ENCODE peak calls at places on chromosomes 11 and 22, in six cellular contexts. I is astrocyte of the spinal cord, H is kidney, J is WERI-Rb-1, K is body of pancreas, T is colonic mucosa. S is an unnamed sample.

GRCh38 chr22:27624705-27625104 is 176.9 kb downstream of the MN1 start:
- DNase-seq in I (peak; percentile 9), H (no peak), J (no peak), K (no peak), T (no peak), S (no peak)

GRCh38 chr11:104487035-104487775 is 323.3 kb upstream of the PDGFD start:
- DNase-seq in I (no peak), H (no peak), J (no peak), K (no peak), T (no peak), S (peak; percentile 26)

GRCh38 chr11:130666781-130667251 is 218.4 kb downstream of the ADAMTS15 start:
- DNase-seq in I (peak; percentile 66), H (no peak), J (no peak), K (no peak), T (no peak), S (peak; percentile 33)

GRCh38 chr11:3950996-3951662 is 95.7 kb downstream of the STIM1 start:
- DNase-seq in I (peak; percentile 87), H (no peak), J (no peak), K (no peak), T (no peak), S (peak; percentile 74)

GRCh38 chr22:22749167-22749758 is 104.8 kb downstream of the GGTLC2 start:
- DNase-seq in I (no peak), H (no peak), J (no peak), K (no peak), T (no peak), S (no peak)

GRCh38 chr11:27413218-27413617 is 50.2 kb upstream of the CCDC34 start:
- DNase-seq in I (no peak), H (no peak), J (no peak), K (no peak), T (no peak), S (no peak)

GRCh38 chr11:70397336-70397982 is 870 bp upstream of the CTTN start:
- DNase-seq in I (no peak), H (no peak), J (no peak), K (peak; percentile 30), T (peak; percentile 32), S (peak; percentile 42)

GRCh38 chr11:124415356-124415923 is 9.2 kb downstream of the OR8B4 start:
- DNase-seq in I (peak; percentile 64), H (no peak), J (no peak), K (no peak), T (no peak), S (peak; percentile 79)

GRCh38 chr11:3077174-3077839 is 20.1 kb upstream of the CARS1 start:
- DNase-seq in I (no peak), H (peak; percentile 41), J (no peak), K (no peak), T (no peak), S (no peak)

GRCh38 chr11:62004473-62004872 is 37.0 kb upstream of the FTH1 start:
- DNase-seq in I (peak; percentile 75), H (no peak), J (no peak), K (no peak), T (no peak), S (peak; percentile 97)

GRCh38 chr11:93895106-93895862 is 44.9 kb upstream of the VSTM5 start:
- DNase-seq in I (peak; percentile 87), H (no peak), J (peak; percentile 32), K (peak; percentile 29), T (peak; percentile 21), S (peak; percentile 75)

GRCh38 chr22:35477911-35478582 is 62.6 kb upstream of the RASD2 start:
- DNase-seq in I (peak; percentile 64), H (peak; percentile 93), J (no peak), K (peak; percentile 22), T (peak; percentile 93), S (peak; percentile 73)

GRCh38 chr22:23533771-23534191 is 46.3 kb downstream of the IGLL1 start:
- DNase-seq in I (no peak), H (peak; percentile 46), J (no peak), K (no peak), T (peak; percentile 68), S (peak; percentile 48)

GRCh38 chr11:69186316-69187266 is 30.9 kb downstream of the SMIM38 start:
- DNase-seq in I (no peak), H (no peak), J (no peak), K (no peak), T (no peak), S (no peak)

GRCh38 chr11:61198948-61199523 is 4.3 kb upstream of the PGA3 start:
- DNase-seq in I (no peak), H (no peak), J (no peak), K (no peak), T (no peak), S (no peak)

GRCh38 chr11:57773026-57773598 is 11.5 kb downstream of the CTNND1 start:
- DNase-seq in I (no peak), H (no peak), J (no peak), K (no peak), T (no peak), S (no peak)

GRCh38 chr11:36376315-36376887 is 80.3 kb downstream of the PRR5L start:
- DNase-seq in I (peak; percentile 60), H (peak; percentile 84), J (no peak), K (peak; percentile 18), T (peak; percentile 82), S (peak; percentile 60)

GRCh38 chr11:95364324-95365295 is 133.6 kb upstream of the SESN3 start:
- DNase-seq in I (peak; percentile 51), H (no peak), J (no peak), K (no peak), T (no peak), S (peak; percentile 34)

GRCh38 chr11:1741741-1742140 is 8.7 kb downstream of the IFITM10 start:
- DNase-seq in I (no peak), H (no peak), J (no peak), K (no peak), T (no peak), S (no peak)

GRCh38 chr11:78883506-78883905 is 308.8 kb upstream of the NARS2 start:
- DNase-seq in I (no peak), H (no peak), J (no peak), K (no peak), T (no peak), S (no peak)

GRCh38 chr22:41603873-41604332 is 14.3 kb upstream of the PMM1 start:
- DNase-seq in I (peak; percentile 24), H (peak; percentile 8), J (no peak), K (no peak), T (no peak), S (no peak)

GRCh38 chr11:112310867-112311266 is 50.2 kb upstream of the PLET1 start:
- DNase-seq in I (no peak), H (no peak), J (no peak), K (no peak), T (no peak), S (no peak)

GRCh38 chr22:24796056-24796455 is 10.0 kb upstream of the SGSM1 start:
- DNase-seq in I (no peak), H (no peak), J (no peak), K (no peak), T (no peak), S (no peak)

GRCh38 chr11:75474240-75474639 is 41.2 kb upstream of the KLHL35 start:
- DNase-seq in I (no peak), H (peak; percentile 32), J (no peak), K (no peak), T (no peak), S (no peak)

GRCh38 chr11:9125185-9125886 is 33.9 kb upstream of the SCUBE2 start:
- DNase-seq in I (no peak), H (no peak), J (no peak), K (no peak), T (no peak), S (no peak)

GRCh38 chr11:12269104-12269441 is 108.3 kb upstream of the PARVA start:
- DNase-seq in I (no peak), H (peak; percentile 74), J (no peak), K (no peak), T (peak; percentile 40), S (peak; percentile 86)

GRCh38 chr22:27224485-27225364 is 567.3 kb downstream of the MIAT start:
- DNase-seq in I (peak; percentile 89), H (no peak), J (no peak), K (no peak), T (peak; percentile 30), S (peak; percentile 84)

GRCh38 chr11:111963786-111964385 is 26.7 kb downstream of the DIXDC1 start:
- DNase-seq in I (peak; percentile 30), H (no peak), J (peak; percentile 26), K (no peak), T (no peak), S (no peak)

GRCh38 chr11:80451105-80451504 is 1010.3 kb upstream of the TENM4 start:
- DNase-seq in I (no peak), H (no peak), J (no peak), K (no peak), T (no peak), S (no peak)

GRCh38 chr22:39284142-39284980 is 35.1 kb downstream of the RPL3 start:
- DNase-seq in I (no peak), H (no peak), J (no peak), K (no peak), T (no peak), S (no peak)
- TF ChIP-seq CTCF in I (no peak), H (no peak), J (no peak), K (no peak), T (no peak), S (no peak)

GRCh38 chr11:128735935-128736610 is 42.2 kb downstream of the FLI1 start:
- DNase-seq in I (no peak), H (no peak), J (no peak), K (no peak), T (no peak), S (no peak)
- H3K4me3 ChIP-seq in I (no peak overlapping the region), H (no peak overlapping the region), J (no peak overlapping the region), K (no peak overlapping the region), T (no peak overlapping the region), S (no peak overlapping the region)

GRCh38 chr11:46537121-46537520 is 56.7 kb downstream of the AMBRA1 start:
- DNase-seq in I (peak; percentile 12), H (no peak), J (no peak), K (no peak), T (no peak), S (no peak)
- TF ChIP-seq CTCF in I (peak; percentile 30), H (no peak), J (peak; percentile 40), K (no peak), T (no peak), S (peak; percentile 18)

GRCh38 chr22:44676441-44677298 is 25.3 kb upstream of the PRR5 start:
- DNase-seq in I (no peak), H (peak; percentile 68), J (no peak), K (no peak), T (peak; percentile 82), S (no peak)
- H3K4me3 ChIP-seq in I (no peak overlapping the region), H (peak overlapping the region; percentile 59), J (no peak overlapping the region), K (no peak overlapping the region), T (peak overlapping the region; percentile 38), S (no peak overlapping the region)

S was measured in fibroblast of pulmonary artery.